ENCODE peak calls at places on chromosomes 13 and 19, in seven cellular contexts. One of them, this sample, is unnamed. For H3K27me3, the result is how much of the 10 kb centered on the place peaks cover.

GRCh38 chr13:78680064-78680463 is 21.1 kb upstream of the OBI1 start:
- DNase-seq in mammary epithelial cell: no peak
- DNase-seq in aorta: no peak
- DNase-seq in left ventricle myocardium inferior: no peak
- DNase-seq in H9: no peak
- DNase-seq in breast epithelium: no peak
- DNase-seq in dorsolateral prefrontal cortex: no peak
- DNase-seq in this sample: no peak

GRCh38 chr19:41175825-41176734 is 16.9 kb upstream of the CYP2S1 start:
- DNase-seq in breast epithelium: peak
- DNase-seq in left ventricle myocardium inferior: peak
- DNase-seq in aorta: no peak
- DNase-seq in H9: peak
- DNase-seq in dorsolateral prefrontal cortex: no peak
- DNase-seq in mammary epithelial cell: peak
- DNase-seq in this sample: no peak

GRCh38 chr19:33679696-33680095 is 57.9 kb downstream of the CHST8 start:
- DNase-seq in left ventricle myocardium inferior: no peak
- DNase-seq in breast epithelium: no peak
- DNase-seq in aorta: peak
- DNase-seq in dorsolateral prefrontal cortex: peak
- DNase-seq in H9: no peak
- DNase-seq in mammary epithelial cell: no peak
- DNase-seq in this sample: no peak

GRCh38 chr19:10006335-10006708 is 4.0 kb downstream of the COL5A3 start:
- DNase-seq in left ventricle myocardium inferior: peak
- DNase-seq in H9: no peak
- DNase-seq in aorta: no peak
- DNase-seq in mammary epithelial cell: no peak
- DNase-seq in breast epithelium: peak
- DNase-seq in dorsolateral prefrontal cortex: no peak
- DNase-seq in this sample: no peak

GRCh38 chr19:41426116-41426841 is 895 bp downstream of the B3GNT8 start:
- DNase-seq in H9: no peak
- DNase-seq in aorta: no peak
- DNase-seq in mammary epithelial cell: no peak
- DNase-seq in breast epithelium: no peak
- DNase-seq in left ventricle myocardium inferior: peak
- DNase-seq in dorsolateral prefrontal cortex: no peak
- DNase-seq in this sample: no peak

GRCh38 chr13:44685641-44686040 is 109.5 kb upstream of the TSC22D1 start:
- DNase-seq in mammary epithelial cell: peak
- DNase-seq in breast epithelium: no peak
- DNase-seq in left ventricle myocardium inferior: no peak
- DNase-seq in dorsolateral prefrontal cortex: no peak
- DNase-seq in aorta: no peak
- DNase-seq in H9: no peak
- DNase-seq in this sample: no peak

GRCh38 chr13:75785130-75785529 is 149.0 kb downstream of the LMO7 start:
- DNase-seq in mammary epithelial cell: no peak
- DNase-seq in aorta: no peak
- DNase-seq in dorsolateral prefrontal cortex: no peak
- DNase-seq in breast epithelium: no peak
- DNase-seq in left ventricle myocardium inferior: no peak
- DNase-seq in H9: no peak
- DNase-seq in this sample: no peak

GRCh38 chr19:11451942-11452813 is 16.7 kb downstream of the PRKCSH start:
- DNase-seq in mammary epithelial cell: no peak
- DNase-seq in aorta: no peak
- DNase-seq in dorsolateral prefrontal cortex: no peak
- DNase-seq in H9: peak
- DNase-seq in left ventricle myocardium inferior: no peak
- DNase-seq in breast epithelium: no peak
- DNase-seq in this sample: peak

GRCh38 chr13:77986699-77987098 is 68.1 kb upstream of the EDNRB start:
- DNase-seq in dorsolateral prefrontal cortex: no peak
- DNase-seq in breast epithelium: no peak
- DNase-seq in mammary epithelial cell: no peak
- DNase-seq in aorta: no peak
- DNase-seq in left ventricle myocardium inferior: no peak
- DNase-seq in H9: no peak
- DNase-seq in this sample: no peak

GRCh38 chr19:18096258-18096657 is 1.3 kb upstream of the MAST3 start:
- DNase-seq in aorta: no peak
- DNase-seq in left ventricle myocardium inferior: no peak
- DNase-seq in dorsolateral prefrontal cortex: no peak
- DNase-seq in H9: no peak
- DNase-seq in mammary epithelial cell: no peak
- DNase-seq in breast epithelium: no peak
- DNase-seq in this sample: no peak

GRCh38 chr19:50821248-50821612 is 2.4 kb downstream of the KLK1 start:
- DNase-seq in left ventricle myocardium inferior: no peak
- DNase-seq in H9: no peak
- DNase-seq in breast epithelium: no peak
- DNase-seq in mammary epithelial cell: no peak
- DNase-seq in aorta: no peak
- DNase-seq in dorsolateral prefrontal cortex: no peak
- DNase-seq in this sample: no peak

GRCh38 chr19:50820549-50821247 is 2.9 kb downstream of the KLK1 start:
- DNase-seq in H9: peak
- DNase-seq in mammary epithelial cell: no peak
- DNase-seq in aorta: no peak
- DNase-seq in breast epithelium: no peak
- DNase-seq in left ventricle myocardium inferior: no peak
- DNase-seq in dorsolateral prefrontal cortex: no peak
- DNase-seq in this sample: peak

GRCh38 chr19:50822661-50823208 is 852 bp downstream of the KLK1 start:
- DNase-seq in mammary epithelial cell: no peak
- DNase-seq in dorsolateral prefrontal cortex: no peak
- DNase-seq in left ventricle myocardium inferior: no peak
- DNase-seq in breast epithelium: no peak
- DNase-seq in H9: no peak
- DNase-seq in aorta: no peak
- DNase-seq in this sample: no peak

GRCh38 chr19:50820086-50820485 is 3.5 kb downstream of the KLK1 start:
- DNase-seq in breast epithelium: no peak
- DNase-seq in aorta: no peak
- DNase-seq in left ventricle myocardium inferior: no peak
- DNase-seq in mammary epithelial cell: no peak
- DNase-seq in H9: no peak
- DNase-seq in dorsolateral prefrontal cortex: no peak
- DNase-seq in this sample: peak

GRCh38 chr19:50821622-50822021 is 2.0 kb downstream of the KLK1 start:
- DNase-seq in mammary epithelial cell: no peak
- DNase-seq in dorsolateral prefrontal cortex: no peak
- DNase-seq in breast epithelium: no peak
- DNase-seq in left ventricle myocardium inferior: no peak
- DNase-seq in H9: no peak
- DNase-seq in aorta: no peak
- DNase-seq in this sample: no peak
- H3K27me3 ChIP-seq in mammary epithelial cell: under half
- H3K27me3 ChIP-seq in dorsolateral prefrontal cortex: half or more
- H3K27me3 ChIP-seq in breast epithelium: half or more
- H3K27me3 ChIP-seq in left ventricle myocardium inferior: half or more
- H3K27me3 ChIP-seq in H9: under half
- H3K27me3 ChIP-seq in aorta: under half
- H3K27me3 ChIP-seq in this sample: under half

GRCh38 chr19:55354698-55355212 is at the start of gene COX6B2:
- DNase-seq in breast epithelium: no peak
- DNase-seq in mammary epithelial cell: no peak
- DNase-seq in H9: no peak
- DNase-seq in left ventricle myocardium inferior: no peak
- DNase-seq in dorsolateral prefrontal cortex: no peak
- DNase-seq in aorta: no peak
- DNase-seq in this sample: no peak

GRCh38 chr19:55352746-55353145 is 1.8 kb downstream of the COX6B2 start:
- DNase-seq in mammary epithelial cell: no peak
- DNase-seq in aorta: no peak
- DNase-seq in dorsolateral prefrontal cortex: no peak
- DNase-seq in H9: no peak
- DNase-seq in breast epithelium: no peak
- DNase-seq in left ventricle myocardium inferior: no peak
- DNase-seq in this sample: no peak

GRCh38 chr19:55353356-55353802 is 1.1 kb downstream of the COX6B2 start:
- DNase-seq in H9: no peak
- DNase-seq in aorta: no peak
- DNase-seq in dorsolateral prefrontal cortex: no peak
- DNase-seq in mammary epithelial cell: peak
- DNase-seq in breast epithelium: no peak
- DNase-seq in left ventricle myocardium inferior: no peak
- DNase-seq in this sample: no peak

GRCh38 chr19:55355213-55355821 is 798 bp upstream of the COX6B2 start:
- DNase-seq in dorsolateral prefrontal cortex: no peak
- DNase-seq in H9: no peak
- DNase-seq in breast epithelium: no peak
- DNase-seq in aorta: no peak
- DNase-seq in mammary epithelial cell: peak
- DNase-seq in left ventricle myocardium inferior: no peak
- DNase-seq in this sample: no peak

GRCh38 chr19:55353803-55354697 is 469 bp downstream of the COX6B2 start:
- DNase-seq in H9: peak
- DNase-seq in dorsolateral prefrontal cortex: no peak
- DNase-seq in mammary epithelial cell: peak
- DNase-seq in breast epithelium: peak
- DNase-seq in aorta: peak
- DNase-seq in left ventricle myocardium inferior: peak
- DNase-seq in this sample: peak
- H3K27me3 ChIP-seq in H9: under half
- H3K27me3 ChIP-seq in dorsolateral prefrontal cortex: under half
- H3K27me3 ChIP-seq in mammary epithelial cell: under half
- H3K27me3 ChIP-seq in breast epithelium: under half
- H3K27me3 ChIP-seq in aorta: under half
- H3K27me3 ChIP-seq in left ventricle myocardium inferior: half or more
- H3K27me3 ChIP-seq in this sample: under half

GRCh38 chr19:47443331-47443730 is 24.0 kb upstream of the MEIS3 start:
- DNase-seq in mammary epithelial cell: no peak
- DNase-seq in H9: no peak
- DNase-seq in left ventricle myocardium inferior: no peak
- DNase-seq in breast epithelium: no peak
- DNase-seq in aorta: no peak
- DNase-seq in dorsolateral prefrontal cortex: peak
- DNase-seq in this sample: no peak
- H3K27me3 ChIP-seq in mammary epithelial cell: under half
- H3K27me3 ChIP-seq in H9: under half
- H3K27me3 ChIP-seq in left ventricle myocardium inferior: half or more
- H3K27me3 ChIP-seq in breast epithelium: half or more
- H3K27me3 ChIP-seq in aorta: under half
- H3K27me3 ChIP-seq in dorsolateral prefrontal cortex: under half
- H3K27me3 ChIP-seq in this sample: under half

GRCh38 chr19:35253316-35254286 is 4.8 kb downstream of the LSR start:
- DNase-seq in mammary epithelial cell: no peak
- DNase-seq in left ventricle myocardium inferior: no peak
- DNase-seq in aorta: peak
- DNase-seq in H9: peak
- DNase-seq in dorsolateral prefrontal cortex: no peak
- DNase-seq in breast epithelium: no peak
- DNase-seq in this sample: no peak
- H3K27me3 ChIP-seq in mammary epithelial cell: under half
- H3K27me3 ChIP-seq in left ventricle myocardium inferior: under half
- H3K27me3 ChIP-seq in aorta: under half
- H3K27me3 ChIP-seq in H9: under half
- H3K27me3 ChIP-seq in dorsolateral prefrontal cortex: under half
- H3K27me3 ChIP-seq in breast epithelium: under half
- H3K27me3 ChIP-seq in this sample: under half

GRCh38 chr19:30001794-30002193 is 59.8 kb downstream of the URI1 start:
- DNase-seq in breast epithelium: no peak
- DNase-seq in mammary epithelial cell: no peak
- DNase-seq in aorta: no peak
- DNase-seq in H9: no peak
- DNase-seq in left ventricle myocardium inferior: no peak
- DNase-seq in dorsolateral prefrontal cortex: no peak
- DNase-seq in this sample: peak

GRCh38 chr19:30000862-30001261 is 58.8 kb downstream of the URI1 start:
- DNase-seq in breast epithelium: no peak
- DNase-seq in dorsolateral prefrontal cortex: no peak
- DNase-seq in mammary epithelial cell: no peak
- DNase-seq in H9: no peak
- DNase-seq in aorta: no peak
- DNase-seq in left ventricle myocardium inferior: no peak
- DNase-seq in this sample: no peak

GRCh38 chr19:29999490-29999889 is 57.5 kb downstream of the URI1 start:
- DNase-seq in mammary epithelial cell: no peak
- DNase-seq in aorta: no peak
- DNase-seq in H9: no peak
- DNase-seq in dorsolateral prefrontal cortex: no peak
- DNase-seq in left ventricle myocardium inferior: no peak
- DNase-seq in breast epithelium: no peak
- DNase-seq in this sample: no peak

GRCh38 chr19:30003862-30004261 is 61.8 kb downstream of the URI1 start:
- DNase-seq in left ventricle myocardium inferior: no peak
- DNase-seq in aorta: no peak
- DNase-seq in breast epithelium: no peak
- DNase-seq in mammary epithelial cell: no peak
- DNase-seq in H9: no peak
- DNase-seq in dorsolateral prefrontal cortex: no peak
- DNase-seq in this sample: no peak

GRCh38 chr19:30001301-30001700 is 59.3 kb downstream of the URI1 start:
- DNase-seq in H9: no peak
- DNase-seq in left ventricle myocardium inferior: no peak
- DNase-seq in dorsolateral prefrontal cortex: no peak
- DNase-seq in breast epithelium: no peak
- DNase-seq in mammary epithelial cell: no peak
- DNase-seq in aorta: no peak
- DNase-seq in this sample: no peak
- H3K27me3 ChIP-seq in H9: under half
- H3K27me3 ChIP-seq in left ventricle myocardium inferior: under half
- H3K27me3 ChIP-seq in dorsolateral prefrontal cortex: under half
- H3K27me3 ChIP-seq in breast epithelium: under half
- H3K27me3 ChIP-seq in mammary epithelial cell: under half
- H3K27me3 ChIP-seq in aorta: under half
- H3K27me3 ChIP-seq in this sample: under half

This sample was measured in K562.